ENCODE peak calls at places on chromosomes 3 and 15, in four cellular contexts. S is H1, F is K562, L is GM12878. Z is an unnamed sample.

GRCh38 chr3:134029256-134029733 is 430 bp downstream of the SLCO2A1 start:
- DNase-seq in S (no peak), F (no peak), L (no peak), Z (peak; percentile 15)

GRCh38 chr3:167304077-167304476 is 76.0 kb downstream of the ZBBX start:
- DNase-seq in S (no peak), F (no peak), L (no peak), Z (no peak)

GRCh38 chr15:63405159-63405558 is 23.5 kb upstream of the CA12 start:
- DNase-seq in S (no peak), F (no peak), L (no peak), Z (no peak)

GRCh38 chr15:50426428-50426827 is 2.2 kb downstream of the USP8 start:
- DNase-seq in S (no peak), F (no peak), L (no peak), Z (no peak)

GRCh38 chr15:34754674-34755418 is at the start of gene GJD2:
- DNase-seq in S (peak; percentile 13), F (no peak), L (no peak), Z (no peak)

GRCh38 chr3:45426161-45426560 is 37.8 kb downstream of the LARS2 start:
- DNase-seq in S (no peak), F (no peak), L (no peak), Z (no peak)

GRCh38 chr3:44969170-44969569 is 6.8 kb downstream of the ZDHHC3 start:
- DNase-seq in S (no peak), F (no peak), L (no peak), Z (no peak)

GRCh38 chr3:101561630-101562328 is at the start of gene TRMT10C:
- DNase-seq in S (peak; percentile 76), F (peak; percentile 77), L (peak; percentile 74), Z (peak; percentile 93)

GRCh38 chr15:78174398-78174797 is 25.2 kb downstream of the IDH3A start:
- DNase-seq in S (no peak), F (no peak), L (no peak), Z (no peak)

GRCh38 chr15:63994073-63994600 is 52.1 kb downstream of the DAPK2 start:
- DNase-seq in S (no peak), F (no peak), L (no peak), Z (no peak)

GRCh38 chr3:186931487-186932280 is 1.4 kb downstream of the ST6GAL1 start:
- DNase-seq in S (no peak), F (peak; percentile 54), L (no peak), Z (peak; percentile 63)

GRCh38 chr3:24305795-24306467 is 188.7 kb downstream of the THRB start:
- DNase-seq in S (no peak), F (peak; percentile 42), L (no peak), Z (no peak)

GRCh38 chr3:25576146-25576545 is 88.6 kb downstream of the TOP2B start:
- DNase-seq in S (no peak), F (no peak), L (no peak), Z (no peak)

GRCh38 chr3:12307136-12307535 is 18.3 kb downstream of the PPARG start:
- DNase-seq in S (no peak), F (no peak), L (no peak), Z (peak; percentile 24)

GRCh38 chr3:15331606-15332404 is 581 bp downstream of the SH3BP5 start:
- DNase-seq in S (no peak), F (no peak), L (no peak), Z (peak; percentile 27)

GRCh38 chr3:50671331-50671730 is 3.4 kb upstream of the DOCK3 start:
- DNase-seq in S (no peak), F (no peak), L (no peak), Z (peak; percentile 74)

GRCh38 chr3:73848173-73848751 is 223.5 kb upstream of the PDZRN3 start:
- DNase-seq in S (no peak), F (no peak), L (no peak), Z (peak; percentile 51)

GRCh38 chr3:26102376-26103110 is 312.7 kb downstream of the OXSM start:
- DNase-seq in S (no peak), F (no peak), L (no peak), Z (no peak)

GRCh38 chr15:41585140-41586047 is 26.4 kb downstream of the TYRO3 start:
- DNase-seq in S (no peak), F (no peak), L (no peak), Z (peak; percentile 44)
- TF ChIP-seq CHD1 in S (no peak), F (no peak), L (no peak), Z (no peak)

GRCh38 chr15:89247441-89247840 is 3.7 kb downstream of the FANCI start:
- DNase-seq in S (no peak), F (no peak), L (no peak), Z (no peak)

GRCh38 chr15:89243046-89243690 is 611 bp upstream of the FANCI start:
- DNase-seq in S (no peak), F (no peak), L (no peak), Z (peak; percentile 10)

GRCh38 chr15:89248584-89248983 is 4.8 kb downstream of the FANCI start:
- DNase-seq in S (no peak), F (no peak), L (no peak), Z (no peak)

GRCh38 chr15:89244512-89244869 is 712 bp downstream of the FANCI start:
- DNase-seq in S (no peak), F (no peak), L (no peak), Z (peak; percentile 16)

GRCh38 chr15:89243691-89244511 is at the start of gene FANCI:
- DNase-seq in S (peak; percentile 89), F (peak; percentile 96), L (peak; percentile 70), Z (peak; percentile 90)
- TF ChIP-seq POLR2A in S (peak; percentile 26), F (peak; percentile 89), L (peak; percentile 80), Z (no peak)

GRCh38 chr15:98561169-98561941 is 87.0 kb upstream of the IGF1R start:
- DNase-seq in S (no peak), F (no peak), L (no peak), Z (no peak)
- TF ChIP-seq CHD1 in S (no peak), F (no peak), L (no peak), Z (no peak)

GRCh38 chr15:52109559-52110451 is 2.8 kb downstream of the BCL2L10 start:
- DNase-seq in S (no peak), F (no peak), L (peak; percentile 88), Z (no peak)
- TF ChIP-seq POLR2A in S (no peak), F (no peak), L (no peak), Z (no peak)

DNA sequence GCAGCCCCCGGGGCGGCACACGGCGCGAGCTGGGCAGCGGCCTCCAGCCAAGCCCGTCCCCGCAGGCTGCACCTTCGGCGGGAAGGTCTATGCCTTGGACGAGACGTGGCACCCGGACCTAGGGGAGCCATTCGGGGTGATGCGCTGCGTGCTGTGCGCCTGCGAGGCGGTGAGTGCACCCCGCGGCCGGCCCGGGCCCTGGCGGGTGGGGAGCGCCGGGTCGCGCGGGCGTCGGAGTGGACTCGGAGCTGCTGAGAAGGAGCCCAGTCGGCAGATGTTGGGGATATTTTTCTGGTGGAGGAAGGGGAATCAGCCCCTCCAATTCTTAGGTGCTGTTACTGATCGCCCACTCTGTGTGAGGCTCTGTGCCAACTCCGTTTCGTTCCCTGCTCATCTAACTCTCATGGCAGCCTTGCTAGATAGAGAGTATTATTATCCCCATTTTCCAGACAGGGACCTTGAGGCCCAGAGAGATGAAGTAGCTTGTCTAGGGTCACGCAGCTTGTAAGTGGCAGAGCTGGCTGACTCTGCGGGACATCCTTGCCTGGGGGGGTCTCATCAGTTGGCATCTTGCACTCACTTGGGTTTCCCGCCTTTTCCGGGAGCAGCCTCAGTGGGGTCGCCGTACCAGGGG is 890 bp downstream of the CHRD start:
- DNase-seq in S (no peak), F (no peak), L (no peak), Z (no peak)
- TF ChIP-seq CHD1 in S (no peak), F (no peak), L (no peak), Z (no peak)

GRCh38 chr3:126180477-126181397 is at the start of gene ALDH1L1:
- DNase-seq in S (peak; percentile 34), F (no peak), L (no peak), Z (peak; percentile 6)
- TF ChIP-seq POLR2A in S (no peak), F (no peak), L (no peak), Z (no peak)

DNA sequence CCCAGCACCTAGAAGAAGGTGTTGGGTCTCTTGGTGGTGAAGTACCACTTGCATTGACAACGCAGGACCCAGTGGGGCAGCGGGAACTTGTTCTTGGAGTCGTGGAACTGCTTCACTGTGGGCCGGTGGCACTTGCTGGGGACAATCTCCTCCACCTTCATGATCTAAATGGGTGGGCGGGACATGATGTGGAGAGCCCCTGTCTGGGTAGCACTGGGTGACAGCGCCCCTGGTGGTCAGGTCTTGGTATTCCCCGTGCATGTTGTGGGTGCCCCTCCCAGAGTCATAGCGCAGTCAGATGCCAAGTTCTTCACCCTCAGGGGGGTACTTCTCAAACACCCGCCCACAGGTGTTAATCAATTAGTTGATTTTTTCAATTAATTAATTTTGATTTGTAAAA is 60.2 kb downstream of the AGBL1 start:
- DNase-seq in S (no peak), F (peak; percentile 17), L (no peak), Z (no peak)
- TF ChIP-seq CHD1 in S (no peak), F (no peak), L (no peak), Z (no peak)

DNA sequence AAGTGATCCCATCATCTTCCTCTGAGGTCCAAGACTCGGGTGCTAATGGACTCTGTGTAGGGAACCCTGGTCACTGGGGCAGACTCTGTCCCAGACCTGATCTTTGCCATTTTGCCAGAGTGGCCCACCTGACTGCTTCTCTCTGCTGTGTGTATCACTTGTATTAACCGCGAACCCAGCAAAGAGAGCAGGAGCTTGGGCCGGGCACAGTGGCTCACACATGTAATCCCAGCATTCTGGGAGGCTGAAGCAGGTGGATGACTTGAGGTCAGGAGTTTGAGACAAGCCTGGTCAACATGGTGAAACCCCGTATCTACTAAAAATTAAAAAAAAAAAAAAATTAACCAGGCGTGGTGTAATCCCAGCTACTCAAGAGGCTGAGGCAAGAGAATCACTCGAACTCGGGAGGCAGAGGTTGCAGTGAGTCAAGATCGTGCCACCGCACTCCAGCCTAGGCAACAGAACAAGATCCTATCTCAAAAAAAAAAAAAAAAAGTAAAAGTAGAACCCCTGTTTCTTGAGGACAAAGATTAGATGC is 32.9 kb upstream of the CYP11A1 start:
- DNase-seq in S (no peak), F (no peak), L (no peak), Z (no peak)
- TF ChIP-seq POLR2A in S (no peak), F (no peak), L (no peak), Z (no peak)

Z was measured in IMR-90.